ENCODE peak calls at places on chromosomes 1 and 21, in six cellular contexts. T, R, K, W, S and C are unnamed samples.

GRCh38 chr1:230328342-230329015 is 97.7 kb downstream of the PGBD5 start:
- DNase-seq in T (no peak), R (no peak), K (no peak), W (no peak), S (no peak), C (no peak)

GRCh38 chr1:119251751-119252150 is 111.3 kb upstream of the WARS2 start:
- DNase-seq in T (no peak), R (no peak), K (no peak), W (no peak), S (no peak), C (no peak)

GRCh38 chr1:207808322-207808705 is 56.5 kb downstream of the CD46 start:
- DNase-seq in T (no peak), R (no peak), K (no peak), W (no peak), S (no peak), C (peak)

GRCh38 chr1:165281207-165281901 is 75.2 kb downstream of the LMX1A start:
- DNase-seq in T (no peak), R (no peak), K (no peak), W (no peak), S (no peak), C (no peak)

GRCh38 chr1:204920967-204921366 is 50.3 kb downstream of the NFASC start:
- DNase-seq in T (no peak), R (no peak), K (no peak), W (no peak), S (peak), C (no peak)

GRCh38 chr1:111571987-111572386 is 47.6 kb upstream of the RAP1A start:
- DNase-seq in T (no peak), R (no peak), K (no peak), W (no peak), S (no peak), C (no peak)

GRCh38 chr1:11648039-11648438 is 6.2 kb downstream of the FBXO2 start:
- DNase-seq in T (no peak), R (no peak), K (no peak), W (no peak), S (no peak), C (no peak)

GRCh38 chr1:93963585-93963984 is 54.4 kb upstream of the GCLM start:
- DNase-seq in T (no peak), R (no peak), K (no peak), W (no peak), S (peak), C (no peak)

GRCh38 chr1:235649722-235650163 is at the start of gene GNG4:
- DNase-seq in T (no peak), R (peak), K (no peak), W (no peak), S (no peak), C (no peak)

GRCh38 chr21:17371470-17371869 is 141.4 kb upstream of the CXADR start:
- DNase-seq in T (no peak), R (no peak), K (no peak), W (no peak), S (no peak), C (no peak)

GRCh38 chr1:100362821-100363466 is 10.6 kb downstream of the CDC14A start:
- DNase-seq in T (no peak), R (no peak), K (no peak), W (no peak), S (no peak), C (no peak)

GRCh38 chr21:17930102-17930501 is 110.9 kb upstream of the C21orf91 start:
- DNase-seq in T (no peak), R (no peak), K (no peak), W (no peak), S (no peak), C (no peak)

GRCh38 chr1:118902299-118903270 is 85.6 kb downstream of the TBX15 start:
- DNase-seq in T (no peak), R (no peak), K (no peak), W (no peak), S (no peak), C (no peak)

GRCh38 chr1:97826820-97827219 is 94.0 kb downstream of the DPYD start:
- DNase-seq in T (no peak), R (no peak), K (no peak), W (no peak), S (no peak), C (no peak)

GRCh38 chr1:20185834-20186782 is at the start of the genes PLA2G2C and UBXN10:
- DNase-seq in T (peak), R (peak), K (no peak), W (no peak), S (peak), C (no peak)

GRCh38 chr1:19478241-19478780 is 7.0 kb downstream of the CAPZB start:
- DNase-seq in T (no peak), R (no peak), K (no peak), W (no peak), S (no peak), C (no peak)

GRCh38 chr21:31903896-31904295 is 31.1 kb downstream of the HUNK start:
- DNase-seq in T (no peak), R (no peak), K (no peak), W (no peak), S (no peak), C (no peak)

GRCh38 chr21:42237577-42237976 is 18.6 kb downstream of the ABCG1 start:
- DNase-seq in T (no peak), R (no peak), K (no peak), W (no peak), S (no peak), C (no peak)

GRCh38 chr1:44250113-44250781 is 37.0 kb downstream of the DMAP1 start:
- DNase-seq in T (no peak), R (peak), K (no peak), W (no peak), S (no peak), C (no peak)

DNA sequence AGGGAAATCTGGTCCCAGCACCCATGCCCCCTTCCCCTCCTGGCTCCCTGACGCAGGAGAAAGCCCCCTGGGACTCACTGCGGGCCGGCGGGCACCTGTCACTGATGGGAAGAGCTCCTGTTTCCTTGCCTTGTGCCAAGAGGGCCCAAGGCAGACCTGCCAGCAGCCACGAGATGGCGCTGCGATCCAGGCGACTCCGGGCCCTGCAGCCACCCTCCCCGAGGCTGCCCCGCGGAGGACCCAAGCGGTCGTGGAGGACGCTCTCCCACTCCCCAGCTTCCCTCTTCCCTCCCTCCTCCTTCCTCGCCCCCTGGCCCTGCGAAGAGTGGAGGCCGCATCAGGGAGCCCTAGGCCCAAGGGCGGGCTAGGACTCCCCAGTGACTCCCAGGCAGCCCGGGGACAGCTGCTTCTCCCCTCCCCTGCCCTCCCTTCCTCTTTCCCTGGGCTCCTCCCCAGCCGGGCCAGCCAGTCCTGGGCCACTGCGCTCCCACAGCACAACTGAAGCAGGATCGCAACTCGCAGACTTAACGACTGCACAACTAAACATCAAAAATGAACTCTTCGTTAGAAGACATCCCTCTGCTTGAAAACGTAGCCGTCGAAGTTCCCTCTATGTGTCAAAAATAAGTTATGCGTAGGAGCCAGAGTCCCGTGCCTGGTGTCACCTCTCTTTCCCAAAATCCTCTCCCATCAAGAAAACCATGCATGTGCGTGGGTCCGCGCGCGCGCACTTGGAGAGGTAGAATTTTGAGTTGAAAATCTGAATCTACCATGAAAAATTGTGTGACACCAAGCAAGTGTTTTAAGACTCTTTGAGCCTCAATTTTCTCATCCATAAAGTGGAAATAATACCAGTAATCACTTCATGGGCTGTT is 34.2 kb downstream of the BATF3 start:
- DNase-seq in T (peak), R (peak), K (peak), W (no peak), S (peak), C (peak)
- TF ChIP-seq POLR2A in T (no peak), R (no peak), K (no peak), W (no peak), S (no peak), C (no peak)

GRCh38 chr1:209356909-209357498 is 226.5 kb upstream of the CAMK1G start:
- DNase-seq in T (no peak), R (no peak), K (no peak), W (no peak), S (no peak), C (no peak)
- TF ChIP-seq POLR2AphosphoS5 in T (no peak), R (no peak), K (no peak), W (no peak), S (no peak), C (no peak)

DNA sequence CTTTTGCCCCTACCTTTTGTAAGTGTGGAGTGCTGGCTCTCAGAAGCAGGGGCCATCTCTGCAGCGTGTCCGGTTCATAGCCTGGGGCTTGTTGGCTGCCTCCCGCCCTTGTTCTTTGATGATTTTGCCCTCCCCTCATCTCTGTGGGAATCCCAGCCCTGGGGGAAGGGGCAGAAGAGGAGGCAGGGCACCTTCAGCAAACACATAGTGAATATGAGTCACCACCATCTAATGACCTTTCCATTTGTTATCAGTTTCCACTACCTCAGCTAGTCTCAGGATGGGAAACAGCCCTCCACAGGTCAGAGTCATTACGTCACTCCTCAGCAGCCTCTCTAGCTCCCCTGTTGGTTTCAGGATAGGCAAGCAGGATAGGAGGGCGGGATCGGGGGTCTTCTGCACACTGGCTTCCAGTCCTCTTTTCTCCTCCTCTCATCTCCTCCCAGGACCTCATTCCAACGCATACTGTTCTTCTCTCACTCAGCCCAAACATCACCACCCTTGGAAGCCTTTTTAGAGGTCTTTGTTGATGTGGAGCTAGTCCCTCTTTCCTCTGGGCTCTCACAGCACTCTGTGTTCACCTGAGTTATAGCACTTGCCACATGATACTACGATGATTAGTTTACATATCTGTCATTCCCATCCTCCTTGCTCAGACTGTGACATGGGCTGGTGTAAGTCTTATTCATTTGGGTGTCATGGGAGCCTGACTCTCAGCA is 15.8 kb downstream of the GADD45A start:
- DNase-seq in T (no peak), R (no peak), K (peak), W (no peak), S (no peak), C (no peak)
- TF ChIP-seq CTCF in T (no peak), R (no peak), K (no peak), W (no peak), S (no peak), C (no peak)

GRCh38 chr1:25689686-25690381 is 73.2 kb downstream of the MAN1C1 start:
- DNase-seq in T (no peak), R (no peak), K (no peak), W (no peak), S (no peak), C (no peak)

GRCh38 chr1:25685938-25686665 is 69.5 kb downstream of the MAN1C1 start:
- DNase-seq in T (no peak), R (peak), K (no peak), W (no peak), S (no peak), C (no peak)

GRCh38 chr1:25690396-25690956 is 73.9 kb downstream of the MAN1C1 start:
- DNase-seq in T (no peak), R (no peak), K (no peak), W (no peak), S (no peak), C (no peak)

GRCh38 chr1:25687221-25688017 is 70.8 kb downstream of the MAN1C1 start:
- DNase-seq in T (no peak), R (peak), K (no peak), W (no peak), S (no peak), C (no peak)

DNA sequence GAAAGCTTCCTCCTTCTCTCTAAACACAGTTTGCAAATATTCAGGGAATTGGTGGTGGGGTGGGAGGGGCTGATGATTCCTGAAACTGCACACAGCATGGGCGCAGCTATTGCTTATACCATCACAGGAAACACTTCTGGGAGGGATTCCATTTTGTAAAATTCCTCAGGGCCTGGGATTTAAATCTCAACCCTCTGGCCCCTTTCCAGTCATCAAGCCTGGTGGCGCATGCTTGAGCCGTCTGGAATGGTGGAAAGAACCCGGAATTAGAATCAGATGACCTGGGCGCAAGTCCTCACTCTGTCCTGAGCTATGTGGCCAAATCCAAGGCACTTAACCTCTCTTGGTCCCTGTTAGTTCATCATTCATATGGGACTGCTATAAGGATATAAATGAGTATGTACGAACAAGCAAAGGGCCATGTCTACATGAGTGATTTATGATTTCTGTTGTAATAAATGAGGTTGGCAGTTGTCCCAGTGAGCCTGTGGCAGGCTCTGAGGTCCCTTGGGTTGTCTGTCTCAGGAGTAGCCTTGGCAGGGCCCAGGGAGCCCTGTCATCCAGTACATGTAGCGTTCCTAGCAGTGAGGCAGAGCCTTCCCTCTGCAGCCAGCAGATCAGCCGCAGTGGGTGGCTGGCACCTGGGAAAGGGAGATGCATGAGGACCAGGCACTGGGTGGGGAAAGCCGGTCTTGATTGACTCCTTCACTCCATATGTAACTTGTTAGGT is 72.0 kb downstream of the MAN1C1 start:
- DNase-seq in T (no peak), R (no peak), K (no peak), W (no peak), S (peak), C (no peak)
- TF ChIP-seq POLR2A in T (no peak), R (no peak), K (no peak), W (no peak), S (no peak), C (no peak)

GRCh38 chr1:234488954-234489691 is 10.1 kb upstream of the TARBP1 start:
- DNase-seq in T (no peak), R (peak), K (no peak), W (no peak), S (no peak), C (no peak)
- TF ChIP-seq POLR2AphosphoS5 in T (no peak), R (no peak), K (no peak), W (no peak), S (no peak), C (no peak)

DNA sequence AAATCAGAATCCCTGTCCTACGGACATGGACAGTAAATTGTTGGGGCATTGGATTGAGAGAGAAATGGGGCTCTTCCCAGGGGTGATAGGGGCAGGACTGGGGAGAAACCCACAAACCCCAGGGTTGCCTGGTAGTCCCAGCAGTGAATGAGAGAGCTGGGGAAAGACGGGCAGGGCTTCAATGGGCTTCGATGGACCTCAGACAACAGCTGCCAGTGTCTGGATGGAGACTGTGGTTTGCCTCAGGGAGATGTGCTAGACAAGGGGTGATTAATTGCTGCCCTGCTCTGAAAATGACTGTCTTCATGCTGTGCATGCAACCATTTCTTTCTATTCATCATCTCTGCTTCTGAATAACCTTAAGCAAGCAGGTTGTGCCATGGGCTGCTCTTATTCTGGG is 7.4 kb downstream of the GPR25 start:
- DNase-seq in T (no peak), R (no peak), K (no peak), W (no peak), S (no peak), C (no peak)
- TF ChIP-seq CTCF in T (no peak), R (no peak), K (no peak), W (no peak), S (no peak), C (no peak)

GRCh38 chr1:155070721-155071556 is 7.4 kb downstream of the EFNA4 start:
- DNase-seq in T (peak), R (peak), K (peak), W (no peak), S (peak), C (no peak)
- TF ChIP-seq POLR2A in T (no peak), R (no peak), K (no peak), W (peak), S (peak), C (no peak)

DNA sequence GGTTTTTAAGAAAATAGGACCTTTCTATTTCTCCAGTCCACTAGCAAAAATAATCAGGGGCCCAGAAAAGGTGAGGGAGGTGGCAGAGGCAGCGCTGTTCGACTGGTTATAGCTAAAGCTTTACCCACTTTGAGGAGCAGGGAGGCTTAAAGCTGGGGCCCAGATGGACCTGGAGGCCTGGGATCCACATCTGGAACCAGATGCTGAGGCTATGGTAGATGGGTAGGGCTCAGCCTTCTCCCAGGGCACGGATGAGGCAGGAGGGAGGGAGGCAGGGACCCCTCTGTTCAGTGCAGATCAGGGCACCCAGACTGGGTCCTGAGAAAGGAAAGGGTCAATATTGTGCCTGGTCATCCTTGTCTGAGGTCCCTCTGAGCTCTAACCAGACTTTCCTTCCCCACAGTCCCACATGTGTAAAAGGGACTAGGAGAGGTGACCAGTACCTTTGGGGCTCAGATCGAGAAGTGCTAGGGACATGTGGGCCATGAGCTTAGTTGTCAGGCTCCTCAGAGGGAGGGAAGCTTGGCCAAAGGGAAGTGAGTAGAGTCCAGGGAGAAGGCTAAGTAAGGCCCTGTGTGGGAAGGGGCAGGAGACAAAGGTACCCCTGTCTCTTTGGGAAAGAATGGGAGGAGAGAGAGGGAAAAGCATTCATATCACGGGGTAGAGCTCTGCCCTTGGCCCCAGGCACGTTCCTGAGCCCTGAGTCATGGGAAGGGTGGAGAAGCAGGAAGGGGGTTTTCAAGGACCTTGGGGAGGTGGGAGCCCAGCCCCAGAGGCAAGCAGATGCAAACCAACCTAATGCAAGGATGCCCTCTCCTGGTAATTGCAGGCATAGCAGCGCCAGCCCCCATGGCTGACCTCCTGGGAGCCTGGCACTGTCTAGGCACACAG is 15.4 kb downstream of the LMNA start:
- DNase-seq in T (peak), R (peak), K (peak), W (peak), S (peak), C (no peak)
- TF ChIP-seq POLR2AphosphoS5 in T (peak), R (peak), K (peak), W (no peak), S (peak), C (peak)

GRCh38 chr1:224107282-224107625 is 6.7 kb upstream of the FBXO28 start:
- DNase-seq in T (no peak), R (no peak), K (peak), W (no peak), S (no peak), C (no peak)
- TF ChIP-seq CTCF in T (no peak), R (no peak), K (no peak), W (no peak), S (no peak), C (no peak)